ENCODE peak calls at places on chromosomes 12 and 14, in nine cellular contexts. One of them, this sample, is unnamed.

GRCh38 chr12:79451988-79452387 is 238.8 kb downstream of the PAWR start:
- DNase-seq in A549: no peak
- DNase-seq in CD8-positive, alpha-beta memory T cell: no peak
- DNase-seq in tibial nerve: peak
- DNase-seq in right atrium auricular region: peak
- DNase-seq in upper lobe of right lung: no peak
- DNase-seq in kidney: peak
- DNase-seq in lower lobe of right lung: no peak
- DNase-seq in PC-3: peak
- DNase-seq in this sample: peak

GRCh38 chr14:48788771-48789170 is 797.4 kb downstream of the RPS29 start:
- DNase-seq in A549: no peak
- DNase-seq in CD8-positive, alpha-beta memory T cell: no peak
- DNase-seq in tibial nerve: no peak
- DNase-seq in right atrium auricular region: no peak
- DNase-seq in upper lobe of right lung: peak
- DNase-seq in kidney: no peak
- DNase-seq in lower lobe of right lung: no peak
- DNase-seq in PC-3: no peak
- DNase-seq in this sample: no peak

GRCh38 chr12:5442251-5443006 is 10.5 kb downstream of the NTF3 start:
- DNase-seq in A549: peak
- DNase-seq in CD8-positive, alpha-beta memory T cell: no peak
- DNase-seq in tibial nerve: no peak
- DNase-seq in right atrium auricular region: no peak
- DNase-seq in upper lobe of right lung: no peak
- DNase-seq in kidney: no peak
- DNase-seq in lower lobe of right lung: no peak
- DNase-seq in PC-3: peak
- DNase-seq in this sample: no peak

GRCh38 chr14:72172075-72172474 is 239.8 kb downstream of the RGS6 start:
- DNase-seq in A549: no peak
- DNase-seq in CD8-positive, alpha-beta memory T cell: no peak
- DNase-seq in tibial nerve: no peak
- DNase-seq in right atrium auricular region: no peak
- DNase-seq in upper lobe of right lung: no peak
- DNase-seq in kidney: no peak
- DNase-seq in lower lobe of right lung: no peak
- DNase-seq in PC-3: no peak
- DNase-seq in this sample: no peak

GRCh38 chr14:92471919-92472318 is 41.7 kb upstream of the RIN3 start:
- DNase-seq in A549: peak
- DNase-seq in CD8-positive, alpha-beta memory T cell: no peak
- DNase-seq in tibial nerve: no peak
- DNase-seq in right atrium auricular region: peak
- DNase-seq in upper lobe of right lung: no peak
- DNase-seq in kidney: no peak
- DNase-seq in lower lobe of right lung: no peak
- DNase-seq in PC-3: peak
- DNase-seq in this sample: no peak

GRCh38 chr14:105933238-105933637 is 406.9 kb downstream of the TMEM121 start:
- DNase-seq in A549: no peak
- DNase-seq in CD8-positive, alpha-beta memory T cell: no peak
- DNase-seq in tibial nerve: no peak
- DNase-seq in right atrium auricular region: no peak
- DNase-seq in upper lobe of right lung: no peak
- DNase-seq in kidney: no peak
- DNase-seq in lower lobe of right lung: no peak
- DNase-seq in PC-3: no peak
- DNase-seq in this sample: no peak

GRCh38 chr14:51458563-51458955 is 193.2 kb upstream of the FRMD6 start:
- DNase-seq in A549: no peak
- DNase-seq in CD8-positive, alpha-beta memory T cell: no peak
- DNase-seq in tibial nerve: no peak
- DNase-seq in right atrium auricular region: no peak
- DNase-seq in upper lobe of right lung: no peak
- DNase-seq in kidney: no peak
- DNase-seq in lower lobe of right lung: no peak
- DNase-seq in PC-3: peak
- DNase-seq in this sample: no peak

GRCh38 chr12:104201238-104202001 is 14.2 kb upstream of the TXNRD1 start:
- DNase-seq in A549: peak
- DNase-seq in CD8-positive, alpha-beta memory T cell: peak
- DNase-seq in tibial nerve: no peak
- DNase-seq in right atrium auricular region: no peak
- DNase-seq in upper lobe of right lung: no peak
- DNase-seq in kidney: no peak
- DNase-seq in lower lobe of right lung: no peak
- DNase-seq in PC-3: peak
- DNase-seq in this sample: no peak

GRCh38 chr12:132151145-132151765 is 7.0 kb downstream of the NOC4L start:
- DNase-seq in A549: no peak
- DNase-seq in CD8-positive, alpha-beta memory T cell: no peak
- DNase-seq in tibial nerve: no peak
- DNase-seq in right atrium auricular region: no peak
- DNase-seq in upper lobe of right lung: peak
- DNase-seq in kidney: peak
- DNase-seq in lower lobe of right lung: peak
- DNase-seq in PC-3: no peak
- DNase-seq in this sample: peak

GRCh38 chr14:105145381-105146180 is 23.0 kb downstream of the JAG2 start:
- DNase-seq in A549: no peak
- DNase-seq in CD8-positive, alpha-beta memory T cell: no peak
- DNase-seq in tibial nerve: no peak
- DNase-seq in right atrium auricular region: no peak
- DNase-seq in upper lobe of right lung: no peak
- DNase-seq in kidney: peak
- DNase-seq in lower lobe of right lung: peak
- DNase-seq in PC-3: no peak
- DNase-seq in this sample: peak

GRCh38 chr14:71765505-71765904 is 166.7 kb upstream of the RGS6 start:
- DNase-seq in A549: no peak
- DNase-seq in CD8-positive, alpha-beta memory T cell: no peak
- DNase-seq in tibial nerve: no peak
- DNase-seq in right atrium auricular region: no peak
- DNase-seq in upper lobe of right lung: no peak
- DNase-seq in kidney: no peak
- DNase-seq in lower lobe of right lung: no peak
- DNase-seq in PC-3: no peak
- DNase-seq in this sample: no peak

GRCh38 chr14:58876613-58877012 is 238.9 kb downstream of the DACT1 start:
- DNase-seq in A549: no peak
- DNase-seq in CD8-positive, alpha-beta memory T cell: no peak
- DNase-seq in tibial nerve: no peak
- DNase-seq in right atrium auricular region: no peak
- DNase-seq in upper lobe of right lung: no peak
- DNase-seq in kidney: no peak
- DNase-seq in lower lobe of right lung: no peak
- DNase-seq in PC-3: no peak
- DNase-seq in this sample: no peak

GRCh38 chr14:21475767-21476525 is 813 bp downstream of the RAB2B start:
- DNase-seq in A549: no peak
- DNase-seq in CD8-positive, alpha-beta memory T cell: no peak
- DNase-seq in tibial nerve: no peak
- DNase-seq in right atrium auricular region: no peak
- DNase-seq in upper lobe of right lung: no peak
- DNase-seq in kidney: no peak
- DNase-seq in lower lobe of right lung: no peak
- DNase-seq in PC-3: no peak
- DNase-seq in this sample: no peak

GRCh38 chr14:21476925-21477681 is at the start of the genes RAB2B and TOX4:
- DNase-seq in A549: peak
- DNase-seq in CD8-positive, alpha-beta memory T cell: peak
- DNase-seq in tibial nerve: peak
- DNase-seq in right atrium auricular region: peak
- DNase-seq in upper lobe of right lung: peak
- DNase-seq in kidney: peak
- DNase-seq in lower lobe of right lung: peak
- DNase-seq in PC-3: peak
- DNase-seq in this sample: peak

GRCh38 chr14:21476526-21476924 is 234 bp downstream of the RAB2B start:
- DNase-seq in A549: peak
- DNase-seq in CD8-positive, alpha-beta memory T cell: peak
- DNase-seq in tibial nerve: peak
- DNase-seq in right atrium auricular region: peak
- DNase-seq in upper lobe of right lung: peak
- DNase-seq in kidney: peak
- DNase-seq in lower lobe of right lung: peak
- DNase-seq in PC-3: peak
- DNase-seq in this sample: peak
- H3K27ac ChIP-seq in A549: peak
- H3K27ac ChIP-seq in CD8-positive, alpha-beta memory T cell: peak
- H3K27ac ChIP-seq in tibial nerve: peak
- H3K27ac ChIP-seq in right atrium auricular region: peak
- H3K27ac ChIP-seq in upper lobe of right lung: peak
- H3K27ac ChIP-seq in kidney: peak
- H3K27ac ChIP-seq in lower lobe of right lung: peak
- H3K27ac ChIP-seq in PC-3: peak
- H3K27ac ChIP-seq in this sample: peak

GRCh38 chr14:54261283-54261682 is 135.5 kb upstream of the CDKN3 start:
- DNase-seq in A549: no peak
- DNase-seq in CD8-positive, alpha-beta memory T cell: no peak
- DNase-seq in tibial nerve: no peak
- DNase-seq in right atrium auricular region: no peak
- DNase-seq in upper lobe of right lung: no peak
- DNase-seq in kidney: no peak
- DNase-seq in lower lobe of right lung: no peak
- DNase-seq in PC-3: no peak
- DNase-seq in this sample: no peak

GRCh38 chr14:54258382-54258781 is 138.4 kb upstream of the CDKN3 start:
- DNase-seq in A549: no peak
- DNase-seq in CD8-positive, alpha-beta memory T cell: no peak
- DNase-seq in tibial nerve: no peak
- DNase-seq in right atrium auricular region: no peak
- DNase-seq in upper lobe of right lung: no peak
- DNase-seq in kidney: no peak
- DNase-seq in lower lobe of right lung: no peak
- DNase-seq in PC-3: no peak
- DNase-seq in this sample: no peak

GRCh38 chr14:54256156-54256555 is 140.7 kb upstream of the CDKN3 start:
- DNase-seq in A549: no peak
- DNase-seq in CD8-positive, alpha-beta memory T cell: no peak
- DNase-seq in tibial nerve: no peak
- DNase-seq in right atrium auricular region: no peak
- DNase-seq in upper lobe of right lung: no peak
- DNase-seq in kidney: no peak
- DNase-seq in lower lobe of right lung: no peak
- DNase-seq in PC-3: no peak
- DNase-seq in this sample: no peak

GRCh38 chr14:54257424-54257823 is 139.4 kb upstream of the CDKN3 start:
- DNase-seq in A549: no peak
- DNase-seq in CD8-positive, alpha-beta memory T cell: no peak
- DNase-seq in tibial nerve: no peak
- DNase-seq in right atrium auricular region: no peak
- DNase-seq in upper lobe of right lung: no peak
- DNase-seq in kidney: no peak
- DNase-seq in lower lobe of right lung: no peak
- DNase-seq in PC-3: no peak
- DNase-seq in this sample: no peak

DNA sequence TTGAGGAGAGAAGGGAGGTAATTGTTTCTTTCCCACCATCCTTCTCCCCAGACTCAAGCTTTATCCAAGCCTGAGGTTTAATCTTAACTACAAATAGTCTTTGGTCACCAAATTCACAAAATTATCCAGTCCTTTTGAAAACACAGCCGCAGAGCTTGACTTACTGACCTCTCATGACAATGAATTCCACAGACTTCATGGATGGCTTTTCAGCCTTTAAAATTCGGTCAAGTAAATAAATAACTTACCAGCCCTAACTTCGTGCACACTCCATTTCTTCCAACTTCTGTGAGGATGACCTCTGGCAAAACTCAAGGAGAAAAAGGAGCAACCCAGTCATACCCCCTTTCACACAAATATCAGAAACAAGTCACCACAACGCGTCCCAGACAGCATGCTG is 137.0 kb upstream of the CDKN3 start:
- DNase-seq in A549: no peak
- DNase-seq in CD8-positive, alpha-beta memory T cell: no peak
- DNase-seq in tibial nerve: no peak
- DNase-seq in right atrium auricular region: no peak
- DNase-seq in upper lobe of right lung: no peak
- DNase-seq in kidney: no peak
- DNase-seq in lower lobe of right lung: no peak
- DNase-seq in PC-3: no peak
- DNase-seq in this sample: no peak
- H3K4me3 ChIP-seq in A549: no peak
- H3K4me3 ChIP-seq in CD8-positive, alpha-beta memory T cell: no peak
- H3K4me3 ChIP-seq in tibial nerve: no peak
- H3K4me3 ChIP-seq in right atrium auricular region: no peak
- H3K4me3 ChIP-seq in upper lobe of right lung: no peak
- H3K4me3 ChIP-seq in kidney: no peak
- H3K4me3 ChIP-seq in lower lobe of right lung: no peak
- H3K4me3 ChIP-seq in PC-3: no peak
- H3K4me3 ChIP-seq in this sample: no peak

DNA sequence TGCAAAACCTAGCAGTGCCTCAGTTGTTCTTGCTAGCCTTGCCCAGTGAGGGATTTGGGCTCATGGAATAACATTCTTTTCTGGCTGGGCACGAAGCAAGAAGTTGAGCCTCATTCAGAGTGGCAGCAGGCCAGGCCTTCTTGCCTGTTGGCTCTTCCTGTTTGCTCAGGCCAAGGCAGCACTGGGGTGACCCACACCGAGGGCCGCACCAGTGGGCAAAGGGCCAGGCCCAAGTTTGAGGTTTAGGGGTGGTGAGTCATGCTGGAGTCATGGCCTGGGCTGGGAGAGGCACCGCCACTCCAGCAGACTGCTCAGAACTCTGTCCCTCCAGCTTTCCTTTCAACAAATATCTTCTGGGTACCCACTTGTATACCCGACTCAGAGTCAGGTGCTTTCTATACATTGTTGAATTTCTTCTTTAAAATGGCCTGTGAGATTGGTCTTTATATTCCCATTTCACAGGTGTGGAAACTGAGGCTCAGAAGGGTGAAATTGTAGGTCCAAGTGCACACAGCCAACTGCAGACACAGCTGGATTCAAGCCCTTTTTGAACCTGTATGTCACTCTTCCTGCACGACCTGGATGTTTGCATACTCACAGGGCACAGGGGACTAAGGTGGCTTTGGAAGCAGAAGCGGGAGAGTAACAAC is 279.4 kb downstream of the FOXN3 start:
- DNase-seq in A549: peak
- DNase-seq in CD8-positive, alpha-beta memory T cell: no peak
- DNase-seq in tibial nerve: no peak
- DNase-seq in right atrium auricular region: peak
- DNase-seq in upper lobe of right lung: peak
- DNase-seq in kidney: peak
- DNase-seq in lower lobe of right lung: peak
- DNase-seq in PC-3: peak
- DNase-seq in this sample: peak
- H3K27ac ChIP-seq in A549: peak
- H3K27ac ChIP-seq in CD8-positive, alpha-beta memory T cell: no peak
- H3K27ac ChIP-seq in tibial nerve: no peak
- H3K27ac ChIP-seq in right atrium auricular region: no peak
- H3K27ac ChIP-seq in upper lobe of right lung: no peak
- H3K27ac ChIP-seq in kidney: no peak
- H3K27ac ChIP-seq in lower lobe of right lung: no peak
- H3K27ac ChIP-seq in PC-3: no peak
- H3K27ac ChIP-seq in this sample: no peak

GRCh38 chr14:28830115-28830534 is 63.5 kb downstream of the FOXG1 start:
- DNase-seq in A549: no peak
- DNase-seq in CD8-positive, alpha-beta memory T cell: no peak
- DNase-seq in tibial nerve: no peak
- DNase-seq in right atrium auricular region: no peak
- DNase-seq in upper lobe of right lung: no peak
- DNase-seq in kidney: no peak
- DNase-seq in lower lobe of right lung: no peak
- DNase-seq in PC-3: no peak
- DNase-seq in this sample: no peak

GRCh38 chr14:28831126-28831525 is 64.5 kb downstream of the FOXG1 start:
- DNase-seq in A549: no peak
- DNase-seq in CD8-positive, alpha-beta memory T cell: no peak
- DNase-seq in tibial nerve: no peak
- DNase-seq in right atrium auricular region: no peak
- DNase-seq in upper lobe of right lung: no peak
- DNase-seq in kidney: no peak
- DNase-seq in lower lobe of right lung: no peak
- DNase-seq in PC-3: no peak
- DNase-seq in this sample: no peak
- H3K4me3 ChIP-seq in A549: no peak
- H3K4me3 ChIP-seq in CD8-positive, alpha-beta memory T cell: no peak
- H3K4me3 ChIP-seq in tibial nerve: no peak
- H3K4me3 ChIP-seq in right atrium auricular region: no peak
- H3K4me3 ChIP-seq in upper lobe of right lung: no peak
- H3K4me3 ChIP-seq in kidney: no peak
- H3K4me3 ChIP-seq in lower lobe of right lung: no peak
- H3K4me3 ChIP-seq in PC-3: no peak
- H3K4me3 ChIP-seq in this sample: no peak

This sample was measured in psoas muscle.